ENCODE peak calls at places on chromosomes 2 and 18, in five cellular contexts. C is GM06990, O is neuronal stem cell, D is thoracic aorta, X is PC-3. E is an unnamed sample.
A peak's percentile ranks its signal among the peaks of the same experiment; 100 is the strongest.

GRCh38 chr2:26559556-26559955 is 81.6 kb downstream of the CIB4 start:
- DNase-seq in X (no peak), C (no peak), O (no peak), D (no peak), E (no peak)

GRCh38 chr2:20661028-20661980 is 5.6 kb upstream of the GDF7 start:
- DNase-seq in C (no peak), D (no peak), X (peak; percentile 86), O (peak; percentile 75), E (peak; percentile 76)

GRCh38 chr2:186641807-186642321 is 52.0 kb upstream of the FAM171B start:
- DNase-seq in C (no peak), O (peak; percentile 17), D (no peak), X (peak; percentile 90), E (peak; percentile 51)

GRCh38 chr18:21386523-21387240 is 144.7 kb downstream of the GREB1L start:
- DNase-seq in C (no peak), D (no peak), X (no peak), O (no peak), E (no peak)

GRCh38 chr18:13581055-13581454 is 145.3 kb downstream of the FAM210A start:
- DNase-seq in O (no peak), X (no peak), D (no peak), C (no peak), E (no peak)

GRCh38 chr2:130183500-130184373 is 1.7 kb downstream of the MZT2B start:
- DNase-seq in C (no peak), X (no peak), D (no peak), O (peak; percentile 37), E (no peak)

GRCh38 chr2:101697794-101698418 is 399 bp downstream of the MAP4K4 start:
- DNase-seq in X (peak; percentile 8), O (no peak), D (no peak), C (peak; percentile 30), E (peak; percentile 42)

GRCh38 chr2:192983173-192983572 is 788.4 kb upstream of the TMEFF2 start:
- DNase-seq in O (no peak), D (no peak), C (no peak), X (no peak), E (no peak)

GRCh38 chr2:42794271-42795046 is 2.1 kb upstream of the HAAO start:
- DNase-seq in D (no peak), O (no peak), X (no peak), C (peak; percentile 57), E (no peak)

GRCh38 chr18:79941473-79942119 is 9.9 kb downstream of the SLC66A2 start:
- DNase-seq in X (no peak), D (no peak), C (no peak), O (no peak), E (no peak)

GRCh38 chr2:143379955-143380354 is 250.7 kb downstream of the ARHGAP15 start:
- DNase-seq in O (no peak), C (no peak), D (no peak), X (no peak), E (no peak)

DNA sequence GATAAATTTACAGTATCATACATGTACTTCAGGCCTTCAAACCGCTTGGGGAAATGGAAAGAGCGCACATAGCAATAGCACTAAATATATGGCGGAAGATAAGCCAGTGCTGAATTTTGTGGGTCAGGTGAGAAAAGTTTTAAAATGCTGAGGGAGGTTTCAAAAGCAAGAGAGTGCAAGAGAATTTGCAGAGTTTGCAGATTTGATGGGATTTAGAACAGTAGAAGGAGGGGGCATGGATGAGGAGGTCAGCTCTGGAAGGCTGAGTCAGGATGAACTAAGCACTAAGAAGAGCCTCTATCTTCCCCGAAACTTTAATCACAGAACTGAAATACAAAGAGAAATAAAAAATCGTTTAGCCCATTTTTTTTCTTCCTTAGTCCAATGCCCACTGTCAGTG is 145.9 kb downstream of the DLGAP1 start:
- DNase-seq in D (no peak), C (no peak), X (no peak), O (no peak), E (no peak)
- H3K27me3 ChIP-seq in D (no peaks in the 10 kb centered on the region), C (no peaks in the 10 kb centered on the region), X (no peaks in the 10 kb centered on the region), O (no peaks in the 10 kb centered on the region), E (no peaks in the 10 kb centered on the region)

DNA sequence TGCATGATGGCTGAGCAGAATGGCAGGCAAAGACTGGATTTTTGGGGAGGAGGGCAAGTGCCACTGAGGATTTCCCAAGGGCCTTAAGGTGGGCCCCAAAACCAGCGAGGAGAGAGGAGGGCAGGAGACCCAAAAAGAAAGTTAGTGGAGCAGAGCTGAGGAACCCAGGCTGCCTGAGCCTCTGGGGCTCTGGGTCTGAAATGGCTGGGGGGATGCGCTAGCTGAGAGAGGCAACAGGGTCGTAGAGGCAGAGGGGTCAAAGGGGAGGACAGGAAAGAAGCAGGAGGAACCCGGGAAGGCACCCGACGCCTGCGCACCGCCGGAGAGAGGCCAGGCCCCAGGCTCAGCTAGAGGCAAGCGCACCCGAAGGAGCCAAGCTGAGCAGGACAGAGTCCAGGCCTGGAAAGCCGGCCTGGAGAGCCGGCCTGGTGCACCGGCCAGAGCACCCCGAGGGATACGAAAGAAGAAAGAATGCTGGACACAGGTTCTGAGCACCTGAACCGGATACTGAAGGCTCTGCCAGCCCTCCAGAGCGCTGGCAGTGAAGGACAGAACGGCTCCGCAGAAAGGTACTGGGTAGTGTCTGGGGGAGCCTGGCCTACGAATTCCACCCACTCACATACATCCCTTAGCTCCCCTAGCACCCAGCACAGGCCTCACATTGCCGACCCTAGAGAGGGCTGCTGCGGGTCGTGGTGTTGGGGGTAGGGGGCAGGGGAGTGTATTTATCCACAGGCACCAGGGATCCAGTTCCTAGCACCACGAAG is 39.5 kb upstream of the ATP6V1B1 start:
- DNase-seq in X (no peak), C (no peak), D (no peak), O (no peak), E (no peak)
- H3K27me3 ChIP-seq in X (peaks cover 58% of the 10 kb centered on the region), C (peaks cover 16% of the 10 kb centered on the region), D (peaks cover 5% of the 10 kb centered on the region), O (peaks cover 64% of the 10 kb centered on the region), E (peaks cover 42% of the 10 kb centered on the region)

GRCh38 chr18:27673861-27674260 is 488.8 kb upstream of the CHST9 start:
- DNase-seq in X (no peak), O (no peak), C (no peak), D (no peak), E (no peak)

DNA sequence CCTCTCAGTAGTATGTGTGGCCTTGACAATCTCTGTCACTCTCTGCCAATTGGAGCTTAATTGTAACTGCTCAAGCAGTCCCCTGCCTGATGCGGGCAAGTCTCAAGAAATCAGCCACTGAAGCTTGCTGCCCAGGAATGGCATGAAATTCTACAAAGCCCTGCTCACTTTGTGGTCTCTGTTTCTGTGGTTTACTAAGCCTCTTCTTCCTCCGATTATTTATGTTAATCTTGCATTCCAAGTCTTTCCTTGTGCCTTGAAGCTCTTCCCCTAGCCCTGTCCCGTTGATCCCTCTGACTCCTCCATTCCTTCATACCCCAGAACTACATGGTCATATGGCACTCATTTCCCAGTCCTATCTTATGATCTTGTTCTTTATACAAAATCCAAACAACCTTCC is 489.3 kb upstream of the CHST9 start:
- DNase-seq in O (no peak), D (no peak), C (no peak), X (no peak), E (no peak)
- H3K27me3 ChIP-seq in O (no peaks in the 10 kb centered on the region), D (no peaks in the 10 kb centered on the region), C (no peaks in the 10 kb centered on the region), X (peaks cover 5% of the 10 kb centered on the region), E (no peaks in the 10 kb centered on the region)

GRCh38 chr2:181682795-181683517 is 2.6 kb upstream of the NEUROD1 start:
- DNase-seq in X (no peak), O (no peak), C (no peak), D (no peak), E (no peak)
- H3K27me3 ChIP-seq in X (peaks cover 40% of the 10 kb centered on the region), O (peaks cover 28% of the 10 kb centered on the region), C (peaks cover 5% of the 10 kb centered on the region), D (peaks cover 10% of the 10 kb centered on the region), E (peaks cover 46% of the 10 kb centered on the region)

GRCh38 chr2:163610817-163611556 is 124.8 kb downstream of the FIGN start:
- DNase-seq in D (no peak), O (no peak), X (peak; percentile 32), C (no peak), E (no peak)

GRCh38 chr2:163606878-163607277 is 128.9 kb downstream of the FIGN start:
- DNase-seq in C (no peak), D (no peak), O (no peak), X (peak; percentile 16), E (no peak)

GRCh38 chr2:163611557-163611906 is 124.3 kb downstream of the FIGN start:
- DNase-seq in O (no peak), X (no peak), D (no peak), C (no peak), E (no peak)

GRCh38 chr2:163604941-163605555 is 130.8 kb downstream of the FIGN start:
- DNase-seq in C (no peak), X (peak; percentile 48), D (no peak), O (no peak), E (no peak)

DNA sequence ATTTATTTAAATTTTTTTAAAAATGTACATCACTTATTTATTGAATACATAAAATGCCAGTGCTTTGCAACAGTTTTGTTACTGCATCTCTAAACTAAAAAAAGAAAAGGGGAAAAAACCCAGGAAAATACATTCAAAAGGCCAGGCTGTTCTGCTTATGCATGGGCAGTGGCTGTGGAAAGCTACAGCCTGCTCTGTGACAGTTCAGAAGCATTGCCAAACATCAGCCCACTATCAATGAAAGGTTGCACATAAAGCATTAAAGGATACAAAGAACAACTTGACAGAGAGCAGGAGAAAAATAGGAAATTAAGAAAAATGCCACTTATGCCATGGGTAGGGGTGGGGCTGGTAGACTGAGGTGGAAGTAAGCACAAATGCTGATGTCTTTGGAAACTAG is 128.2 kb downstream of the FIGN start:
- DNase-seq in X (no peak), O (no peak), C (no peak), D (no peak), E (no peak)
- H3K27me3 ChIP-seq in X (no peaks in the 10 kb centered on the region), O (no peaks in the 10 kb centered on the region), C (no peaks in the 10 kb centered on the region), D (no peaks in the 10 kb centered on the region), E (no peaks in the 10 kb centered on the region)

GRCh38 chr2:72917875-72918660 is 749 bp downstream of the EMX1 start:
- DNase-seq in C (no peak), X (no peak), O (no peak), D (no peak), E (peak; percentile 16)
- H3K27me3 ChIP-seq in C (no peaks in the 10 kb centered on the region), X (peaks cover 95% of the 10 kb centered on the region), O (peaks cover 17% of the 10 kb centered on the region), D (peaks cover 38% of the 10 kb centered on the region), E (peaks cover 44% of the 10 kb centered on the region)

GRCh38 chr2:111666160-111666559 is 217.8 kb downstream of the ANAPC1 start:
- DNase-seq in O (no peak), X (no peak), D (no peak), C (no peak), E (no peak)

GRCh38 chr2:111667542-111668273 is 216.3 kb downstream of the ANAPC1 start:
- DNase-seq in C (no peak), O (no peak), X (peak; percentile 68), D (no peak), E (no peak)

GRCh38 chr2:111665551-111666116 is 218.4 kb downstream of the ANAPC1 start:
- DNase-seq in C (no peak), O (no peak), D (no peak), X (no peak), E (no peak)

GRCh38 chr2:111668274-111668616 is 215.7 kb downstream of the ANAPC1 start:
- DNase-seq in O (no peak), X (no peak), D (no peak), C (no peak), E (no peak)

DNA sequence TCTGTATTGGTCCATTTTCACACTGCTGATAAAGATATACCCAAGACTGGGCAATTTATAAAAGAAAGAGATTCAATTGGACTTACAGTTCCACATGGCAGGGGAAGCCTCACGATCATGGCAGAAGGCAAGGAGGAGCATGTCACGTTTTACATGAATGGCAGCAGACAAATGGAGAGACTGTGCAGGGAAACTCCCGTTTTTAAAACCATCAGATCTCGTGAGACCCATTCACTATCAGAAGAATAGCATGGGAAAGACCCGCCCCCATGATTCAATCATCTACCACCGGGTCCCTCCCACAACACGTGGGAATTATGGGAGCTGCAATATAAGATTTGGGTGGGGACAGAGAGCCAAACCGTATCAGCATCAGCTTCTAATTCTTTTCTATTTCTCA is 217.0 kb downstream of the ANAPC1 start:
- DNase-seq in D (no peak), C (no peak), X (no peak), O (no peak), E (no peak)
- H3K27me3 ChIP-seq in D (no peaks in the 10 kb centered on the region), C (no peaks in the 10 kb centered on the region), X (no peaks in the 10 kb centered on the region), O (no peaks in the 10 kb centered on the region), E (no peaks in the 10 kb centered on the region)

E was measured in CD4-positive, CD25-positive, alpha-beta regulatory T cell.